ENCODE peak calls at places on chromosomes 16 and 17, in seven cellular contexts. Y is mucosa of descending colon; S is adrenal gland; X is Jurkat, Clone E6-1; P is small intestine; L is foreskin fibroblast; E is GM23248. V is an unnamed sample.

GRCh38 chr16:71467810-71468209 is 5.8 kb upstream of the ZNF23 start:
- DNase-seq in Y (peak), S (peak), X (peak), P (peak), L (peak), E (peak), V (peak)

GRCh38 chr17:48995332-48995870 is 1.8 kb upstream of the IGF2BP1 start:
- DNase-seq in Y (no peak), S (no peak), X (no peak), P (no peak), L (no peak), E (peak), V (no peak)

GRCh38 chr17:65850486-65850885 is 289.0 kb upstream of the AXIN2 start:
- DNase-seq in Y (no peak), S (no peak), X (no peak), P (no peak), L (peak), E (peak), V (peak)

GRCh38 chr17:42720996-42721583 is 23.8 kb downstream of the EZH1 start:
- DNase-seq in Y (no peak), S (no peak), X (peak), P (peak), L (peak), E (peak), V (peak)

GRCh38 chr16:16861546-16861945 is 482.6 kb downstream of the NPIPA7 start:
- DNase-seq in Y (peak), S (peak), X (peak), P (peak), L (peak), E (peak), V (peak)

GRCh38 chr17:4959261-4959965 is 8.2 kb downstream of the SPAG7 start:
- DNase-seq in Y (no peak), S (no peak), X (no peak), P (peak), L (no peak), E (no peak), V (no peak)

GRCh38 chr17:82751571-82752370 is at the start of gene TBCD:
- DNase-seq in Y (peak), S (peak), X (peak), P (peak), L (peak), E (peak), V (peak)

GRCh38 chr16:54503436-54503835 is 216.8 kb upstream of the IRX3 start:
- DNase-seq in Y (no peak), S (peak), X (no peak), P (no peak), L (no peak), E (peak), V (no peak)

GRCh38 chr17:44219636-44220210 is at the start of gene UBTF:
- DNase-seq in Y (peak), S (peak), X (peak), P (peak), L (peak), E (peak), V (peak)

GRCh38 chr17:63222655-63223054 is 223.5 kb downstream of the CYB561 start:
- DNase-seq in Y (no peak), S (no peak), X (peak), P (no peak), L (peak), E (peak), V (no peak)

GRCh38 chr17:4017377-4017776 is 53.1 kb upstream of the ATP2A3 start:
- DNase-seq in Y (no peak), S (no peak), X (no peak), P (no peak), L (no peak), E (no peak), V (no peak)

GRCh38 chr16:65540913-65541312 is 419.1 kb upstream of the CDH11 start:
- DNase-seq in Y (no peak), S (no peak), X (no peak), P (no peak), L (no peak), E (no peak), V (no peak)

GRCh38 chr17:82031885-82032627 is 578 bp downstream of the RAC3 start:
- DNase-seq in Y (peak), S (no peak), X (no peak), P (peak), L (no peak), E (no peak), V (peak)

GRCh38 chr16:84800579-84800978 is 19.2 kb upstream of the CRISPLD2 start:
- DNase-seq in Y (no peak), S (no peak), X (no peak), P (no peak), L (no peak), E (no peak), V (no peak)

GRCh38 chr17:65013613-65014391 is 42.7 kb downstream of the GNA13 start:
- DNase-seq in Y (no peak), S (no peak), X (no peak), P (no peak), L (peak), E (peak), V (peak)

GRCh38 chr16:21608647-21609328 is 9.4 kb downstream of the METTL9 start:
- DNase-seq in Y (no peak), S (no peak), X (peak), P (peak), L (no peak), E (peak), V (peak)

GRCh38 chr17:16286947-16287562 is 66.2 kb downstream of the CENPV start:
- DNase-seq in Y (peak), S (peak), X (no peak), P (no peak), L (no peak), E (peak), V (peak)

GRCh38 chr17:69246202-69246601 is 17.6 kb upstream of the ABCA10 start:
- DNase-seq in Y (no peak), S (no peak), X (no peak), P (no peak), L (no peak), E (no peak), V (no peak)

GRCh38 chr17:37299257-37299985 is 76.4 kb upstream of the C17orf78 start:
- DNase-seq in Y (no peak), S (no peak), X (no peak), P (no peak), L (no peak), E (peak), V (no peak)

GRCh38 chr16:87791295-87792204 is 25.8 kb upstream of the KLHDC4 start:
- DNase-seq in Y (no peak), S (no peak), X (no peak), P (no peak), L (no peak), E (no peak), V (no peak)

GRCh38 chr16:29306953-29307597 is 99.4 kb downstream of the NPIPB11 start:
- DNase-seq in Y (no peak), S (no peak), X (no peak), P (no peak), L (no peak), E (peak), V (no peak)

GRCh38 chr16:56946767-56947603 is 14.8 kb upstream of the CETP start:
- DNase-seq in Y (no peak), S (no peak), X (no peak), P (no peak), L (no peak), E (no peak), V (peak)

GRCh38 chr17:70772761-70773160 is 603.4 kb downstream of the KCNJ2 start:
- DNase-seq in Y (no peak), S (no peak), X (no peak), P (no peak), L (no peak), E (no peak), V (no peak)

GRCh38 chr16:67025151-67025550 is 3.8 kb upstream of the CBFB start:
- DNase-seq in Y (no peak), S (no peak), X (no peak), P (peak), L (no peak), E (no peak), V (peak)

GRCh38 chr17:69179227-69179952 is 37.7 kb upstream of the ABCA6 start:
- DNase-seq in Y (no peak), S (no peak), X (no peak), P (peak), L (peak), E (peak), V (peak)

GRCh38 chr17:62653002-62653830 is 25.7 kb downstream of the MRC2 start:
- DNase-seq in Y (peak), S (peak), X (peak), P (peak), L (peak), E (peak), V (peak)

GRCh38 chr16:88883946-88884345 is 17.5 kb upstream of the PABPN1L start:
- DNase-seq in Y (no peak), S (no peak), X (no peak), P (no peak), L (no peak), E (no peak), V (no peak)

GRCh38 chr16:90020260-90020837 is 1.1 kb upstream of the DBNDD1 start:
- DNase-seq in Y (peak), S (no peak), X (no peak), P (no peak), L (no peak), E (no peak), V (no peak)

GRCh38 chr17:80463784-80464400 is 12.5 kb downstream of the NPTX1 start:
- DNase-seq in Y (no peak), S (no peak), X (no peak), P (no peak), L (no peak), E (no peak), V (no peak)
- H3K4me3 ChIP-seq in Y (no peak), S (no peak), X (no peak), P (no peak), L (no peak), E (no peak), V (no peak)

GRCh38 chr17:14303343-14304221 is 2.7 kb downstream of the HS3ST3B1 start:
- DNase-seq in Y (no peak), S (no peak), X (no peak), P (no peak), L (no peak), E (peak), V (no peak)
- H3K4me3 ChIP-seq in Y (no peak), S (no peak), X (no peak), P (peak), L (peak), E (peak), V (no peak)

GRCh38 chr16:48608452-48608851 is 1.5 kb downstream of the N4BP1 start:
- DNase-seq in Y (no peak), S (no peak), X (no peak), P (peak), L (no peak), E (peak), V (peak)

GRCh38 chr16:48605518-48606110 is 4.4 kb downstream of the N4BP1 start:
- DNase-seq in Y (no peak), S (no peak), X (no peak), P (no peak), L (no peak), E (peak), V (peak)

GRCh38 chr16:48609453-48610023 is 442 bp downstream of the N4BP1 start:
- DNase-seq in Y (no peak), S (peak), X (no peak), P (peak), L (peak), E (peak), V (peak)

GRCh38 chr16:48608871-48609452 is 1.0 kb downstream of the N4BP1 start:
- DNase-seq in Y (no peak), S (no peak), X (no peak), P (no peak), L (no peak), E (peak), V (no peak)

GRCh38 chr16:48607056-48607825 is 2.7 kb downstream of the N4BP1 start:
- DNase-seq in Y (peak), S (no peak), X (no peak), P (peak), L (no peak), E (peak), V (no peak)
- H3K4me3 ChIP-seq in Y (no peak), S (no peak), X (no peak), P (no peak), L (no peak), E (peak), V (no peak)

GRCh38 chr16:7304932-7305331 is 27.7 kb upstream of the RBFOX1 start:
- DNase-seq in Y (no peak), S (no peak), X (no peak), P (no peak), L (no peak), E (no peak), V (no peak)

GRCh38 chr16:7304257-7304656 is 28.4 kb upstream of the RBFOX1 start:
- DNase-seq in Y (no peak), S (no peak), X (no peak), P (no peak), L (no peak), E (no peak), V (no peak)

GRCh38 chr16:7303677-7304200 is 28.9 kb upstream of the RBFOX1 start:
- DNase-seq in Y (no peak), S (no peak), X (no peak), P (no peak), L (no peak), E (no peak), V (no peak)

GRCh38 chr16:7303014-7303676 is 29.5 kb upstream of the RBFOX1 start:
- DNase-seq in Y (no peak), S (no peak), X (no peak), P (no peak), L (no peak), E (no peak), V (no peak)
- H3K4me3 ChIP-seq in Y (no peak), S (no peak), X (no peak), P (no peak), L (no peak), E (no peak), V (no peak)

GRCh38 chr17:45240905-45241314 is 19.2 kb downstream of the FMNL1 start:
- DNase-seq in Y (no peak), S (no peak), X (no peak), P (no peak), L (no peak), E (no peak), V (no peak)
- H3K4me3 ChIP-seq in Y (no peak), S (no peak), X (no peak), P (no peak), L (no peak), E (no peak), V (no peak)

GRCh38 chr17:38797091-38797490 is 2.3 kb downstream of the PIP4K2B start:
- DNase-seq in Y (no peak), S (no peak), X (no peak), P (no peak), L (peak), E (peak), V (no peak)

GRCh38 chr17:38794221-38794620 is 5.1 kb downstream of the PIP4K2B start:
- DNase-seq in Y (no peak), S (no peak), X (no peak), P (no peak), L (no peak), E (no peak), V (no peak)

GRCh38 chr17:38798614-38799500 is 499 bp downstream of the PIP4K2B start:
- DNase-seq in Y (peak), S (peak), X (peak), P (peak), L (peak), E (peak), V (peak)

GRCh38 chr17:38797828-38798227 is 1.5 kb downstream of the PIP4K2B start:
- DNase-seq in Y (no peak), S (no peak), X (no peak), P (no peak), L (no peak), E (peak), V (peak)

DNA sequence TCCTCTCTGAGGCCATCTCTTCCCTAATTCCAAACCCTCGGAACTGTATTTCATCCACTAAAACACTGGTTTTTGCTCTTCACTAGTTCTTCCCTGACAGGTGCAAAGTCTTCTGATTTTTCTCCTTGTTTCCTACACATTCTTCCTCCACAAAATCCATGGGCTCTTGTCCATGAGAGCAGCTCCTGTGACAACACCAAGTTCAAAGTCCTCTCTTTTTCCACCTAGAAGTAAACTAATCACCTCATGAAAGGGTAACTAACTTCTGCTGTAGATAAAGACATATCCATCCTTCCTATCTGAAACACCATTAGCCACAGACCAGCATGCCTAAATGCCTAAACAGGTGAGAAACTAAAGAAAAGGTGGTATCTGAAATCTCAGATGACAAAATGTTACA is 2.9 kb downstream of the PIP4K2B start:
- DNase-seq in Y (no peak), S (no peak), X (no peak), P (peak), L (no peak), E (no peak), V (no peak)
- H3K4me3 ChIP-seq in Y (no peak), S (no peak), X (no peak), P (no peak), L (no peak), E (peak), V (no peak)

DNA sequence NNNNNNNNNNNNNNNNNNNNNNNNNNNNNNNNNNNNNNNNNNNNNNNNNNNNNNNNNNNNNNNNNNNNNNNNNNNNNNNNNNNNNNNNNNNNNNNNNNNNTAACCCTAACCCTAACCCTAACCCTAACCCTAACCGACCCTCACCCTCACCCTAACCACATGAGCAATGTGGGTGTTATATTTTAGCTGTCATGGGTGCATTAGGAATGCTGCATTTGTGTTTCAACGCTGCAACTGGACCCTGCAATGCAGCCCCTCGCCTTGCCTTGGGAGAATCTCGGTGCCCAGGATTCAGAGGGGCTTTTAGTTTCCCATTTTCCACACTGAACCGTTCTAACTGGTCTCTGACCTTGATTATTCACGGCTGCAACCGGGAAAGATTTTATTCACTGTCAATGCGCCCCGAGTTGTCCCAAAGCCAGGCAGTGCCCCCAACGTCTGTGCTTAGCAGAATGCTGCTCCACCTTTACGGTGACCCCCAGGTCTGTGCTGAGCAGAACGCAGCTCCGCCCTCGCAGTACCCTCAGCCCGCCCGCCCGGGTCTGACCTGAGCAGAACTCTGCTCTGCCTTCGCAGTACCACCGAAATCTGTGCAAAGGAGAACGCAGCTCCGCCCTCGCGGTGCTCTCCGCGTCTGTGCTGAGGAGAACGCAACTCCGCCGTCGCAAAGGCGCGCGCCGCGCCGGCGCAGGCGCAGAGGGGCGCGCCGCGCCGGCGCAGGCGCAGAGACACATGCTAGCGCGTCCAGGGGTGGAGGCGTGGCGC is 43.3 kb downstream of the POLR3K start:
- DNase-seq in Y (peak), S (peak), X (no peak), P (no peak), L (no peak), E (peak), V (no peak)
- H3K4me3 ChIP-seq in Y (no peak), S (no peak), X (peak), P (no peak), L (peak), E (no peak), V (peak)

GRCh38 chr17:50103252-50103651 is 8.1 kb downstream of the PDK2 start:
- DNase-seq in Y (no peak), S (no peak), X (no peak), P (no peak), L (no peak), E (no peak), V (no peak)

GRCh38 chr17:50102164-50102991 is 7.2 kb downstream of the PDK2 start:
- DNase-seq in Y (peak), S (peak), X (no peak), P (peak), L (no peak), E (no peak), V (no peak)

GRCh38 chr17:50100921-50101345 is 5.8 kb downstream of the PDK2 start:
- DNase-seq in Y (no peak), S (no peak), X (no peak), P (no peak), L (no peak), E (peak), V (no peak)

GRCh38 chr17:50100480-50100883 is 5.3 kb downstream of the PDK2 start:
- DNase-seq in Y (peak), S (no peak), X (no peak), P (peak), L (no peak), E (no peak), V (no peak)

GRCh38 chr17:50101346-50102163 is 6.4 kb downstream of the PDK2 start:
- DNase-seq in Y (peak), S (no peak), X (no peak), P (peak), L (no peak), E (peak), V (no peak)
- H3K4me3 ChIP-seq in Y (peak), S (no peak), X (no peak), P (no peak), L (no peak), E (no peak), V (no peak)

GRCh38 chr17:57579245-57579644 is 165.9 kb downstream of the CCDC182 start:
- DNase-seq in Y (no peak), S (no peak), X (no peak), P (no peak), L (no peak), E (no peak), V (no peak)

GRCh38 chr17:57580055-57580739 is 164.9 kb downstream of the CCDC182 start:
- DNase-seq in Y (no peak), S (no peak), X (no peak), P (no peak), L (no peak), E (no peak), V (no peak)

GRCh38 chr17:57578608-57578990 is 166.5 kb downstream of the CCDC182 start:
- DNase-seq in Y (no peak), S (no peak), X (no peak), P (no peak), L (no peak), E (peak), V (peak)

GRCh38 chr17:57576744-57577143 is 168.4 kb downstream of the CCDC182 start:
- DNase-seq in Y (no peak), S (no peak), X (no peak), P (no peak), L (no peak), E (no peak), V (no peak)

GRCh38 chr17:57577751-57578607 is 167.1 kb downstream of the CCDC182 start:
- DNase-seq in Y (no peak), S (peak), X (no peak), P (no peak), L (peak), E (peak), V (no peak)
- H3K4me3 ChIP-seq in Y (no peak), S (no peak), X (no peak), P (no peak), L (peak), E (peak), V (no peak)

V was measured in GM12865.